ENCODE peak calls at places on chromosomes 5 and 9, in six cellular contexts. E, S, P, D, C and H are unnamed samples.

GRCh38 chr9:38334234-38334633 is 58.3 kb upstream of the ALDH1B1 start:
- DNase-seq in S (no peak), P (no peak), E (no peak), C (no peak), D (no peak), H (no peak)

GRCh38 chr9:120393386-120394057 is 186.4 kb downstream of the CDK5RAP2 start:
- DNase-seq in C (no peak), P (peak; percentile 45), D (no peak), S (no peak), E (peak; percentile 24), H (no peak)

GRCh38 chr5:61625682-61626620 is 293.9 kb downstream of the ZSWIM6 start:
- DNase-seq in S (peak; percentile 66), E (peak; percentile 61), D (no peak), P (peak; percentile 82), C (no peak), H (no peak)

GRCh38 chr9:20980713-20981481 is 50.5 kb downstream of the HACD4 start:
- DNase-seq in S (no peak), E (no peak), C (no peak), P (peak; percentile 48), D (no peak), H (no peak)

GRCh38 chr5:116370886-116371285 is 203.7 kb downstream of the SEMA6A start:
- DNase-seq in E (no peak), S (no peak), D (no peak), P (no peak), C (no peak), H (no peak)

GRCh38 chr9:34560574-34561229 is 28.8 kb downstream of the CNTFR start:
- DNase-seq in P (no peak), E (no peak), S (no peak), D (no peak), C (no peak), H (no peak)

GRCh38 chr9:103281126-103281525 is 286.0 kb downstream of the CYLC2 start:
- DNase-seq in C (no peak), P (no peak), E (no peak), S (no peak), D (no peak), H (no peak)

GRCh38 chr5:137629646-137630045 is 106.2 kb downstream of the KLHL3 start:
- DNase-seq in D (peak; percentile 38), P (peak; percentile 75), E (no peak), S (no peak), C (no peak), H (no peak)

GRCh38 chr5:115433918-115434317 is 110.7 kb downstream of the FEM1C start:
- DNase-seq in E (no peak), P (no peak), C (no peak), S (no peak), D (no peak), H (no peak)

GRCh38 chr5:154390096-154390495 is 55.7 kb upstream of the SAP30L start:
- DNase-seq in P (no peak), E (no peak), S (no peak), D (no peak), C (no peak), H (no peak)

GRCh38 chr9:135702002-135702721 is at the start of gene KCNT1:
- DNase-seq in S (no peak), P (peak; percentile 98), D (peak; percentile 37), E (peak; percentile 70), C (peak; percentile 19), H (no peak)

GRCh38 chr9:90053027-90053426 is 448.2 kb downstream of the GADD45G start:
- DNase-seq in P (no peak), C (no peak), D (no peak), S (no peak), E (peak; percentile 22), H (no peak)

GRCh38 chr9:85147046-85147640 is 477.6 kb downstream of the NTRK2 start:
- DNase-seq in D (no peak), P (no peak), S (no peak), E (no peak), C (no peak), H (no peak)

GRCh38 chr9:115289757-115290208 is 171.8 kb upstream of the TNC start:
- DNase-seq in P (no peak), S (no peak), C (no peak), E (no peak), D (no peak), H (no peak)

GRCh38 chr5:135273212-135273611 is 125.8 kb downstream of the MACROH2A1 start:
- DNase-seq in S (no peak), D (no peak), E (no peak), C (no peak), P (no peak), H (no peak)

GRCh38 chr9:107711528-107711927 is 222.0 kb upstream of the KLF4 start:
- DNase-seq in D (peak; percentile 30), S (no peak), E (no peak), C (no peak), P (peak; percentile 67), H (no peak)

GRCh38 chr9:101117091-101117490 is 88.6 kb downstream of the PLPPR1 start:
- DNase-seq in P (no peak), E (no peak), S (no peak), C (no peak), D (no peak), H (no peak)

GRCh38 chr5:177133845-177134652 is 476 bp downstream of the NSD1 start:
- DNase-seq in P (peak; percentile 72), D (no peak), S (peak; percentile 33), E (peak; percentile 46), C (no peak), H (peak; percentile 40)

GRCh38 chr5:65307088-65307487 is 174.6 kb downstream of the ADAMTS6 start:
- DNase-seq in D (no peak), S (no peak), P (no peak), E (no peak), C (no peak), H (no peak)

GRCh38 chr9:95102001-95102433 is 215.5 kb downstream of the FANCC start:
- DNase-seq in C (no peak), E (no peak), P (no peak), D (peak; percentile 87), S (no peak), H (no peak)

GRCh38 chr5:78984020-78984610 is 995 bp downstream of the ARSB start:
- DNase-seq in S (no peak), P (peak; percentile 19), C (no peak), E (no peak), D (no peak), H (no peak)

GRCh38 chr5:151080620-151081425 is at the start of gene TNIP1:
- DNase-seq in S (peak; percentile 89), C (peak; percentile 87), P (peak; percentile 97), E (peak; percentile 98), D (peak; percentile 49), H (peak; percentile 89)